ENCODE peak calls at places on chromosomes 1 and 21, in six cellular contexts. V is psoas muscle, F is GM23338, Y is AG04450, B is pancreas, O is body of pancreas. N is an unnamed sample.

GRCh38 chr1:243268284-243268653 is 12.4 kb downstream of the SDCCAG8 start:
- DNase-seq in F (no peak), O (no peak), Y (peak; percentile 65), B (no peak), V (no peak), N (no peak)

GRCh38 chr1:3477241-3478109 is 23.0 kb downstream of the ARHGEF16 start:
- DNase-seq in Y (no peak), F (no peak), O (no peak), V (no peak), B (no peak), N (no peak)

GRCh38 chr1:247387500-247387899 is 28.5 kb upstream of the NLRP3 start:
- DNase-seq in V (no peak), F (peak; percentile 24), O (no peak), B (no peak), Y (no peak), N (no peak)

GRCh38 chr1:119878171-119878570 is 18.1 kb downstream of the ADAM30 start:
- DNase-seq in V (no peak), B (no peak), Y (no peak), O (no peak), F (no peak), N (no peak)

GRCh38 chr1:15574741-15575140 is 10.1 kb downstream of the AGMAT start:
- DNase-seq in V (no peak), Y (no peak), O (no peak), B (no peak), F (no peak), N (no peak)

GRCh38 chr1:219812491-219813221 is 115.7 kb downstream of the SLC30A10 start:
- DNase-seq in O (peak; percentile 53), F (peak; percentile 91), B (no peak), V (no peak), Y (peak; percentile 54), N (peak; percentile 35)

GRCh38 chr1:159444507-159444906 is 5.0 kb downstream of the OR10J1 start:
- DNase-seq in O (no peak), B (no peak), F (no peak), V (no peak), Y (no peak), N (no peak)

GRCh38 chr1:21245688-21246229 is 44.5 kb downstream of the ECE1 start:
- DNase-seq in B (no peak), V (no peak), Y (no peak), O (no peak), F (no peak), N (no peak)

GRCh38 chr1:160135051-160135592 is 16.3 kb upstream of the ATP1A4 start:
- DNase-seq in Y (no peak), O (no peak), F (no peak), B (peak; percentile 30), V (no peak), N (no peak)

GRCh38 chr21:26147535-26147934 is 23.0 kb downstream of the APP start:
- DNase-seq in Y (no peak), B (no peak), F (no peak), V (no peak), O (no peak), N (no peak)

GRCh38 chr1:234499119-234500039 is 20.4 kb upstream of the TARBP1 start:
- DNase-seq in Y (peak; percentile 69), O (peak; percentile 95), F (peak; percentile 93), V (peak; percentile 95), B (peak; percentile 95), N (peak; percentile 87)
- H3K27ac ChIP-seq in Y (peak overlapping the region; percentile 93), O (peak overlapping the region; percentile 76), F (no peak overlapping the region), V (peak overlapping the region; percentile 95), B (peak overlapping the region; percentile 52), N (peak overlapping the region; percentile 34)

DNA sequence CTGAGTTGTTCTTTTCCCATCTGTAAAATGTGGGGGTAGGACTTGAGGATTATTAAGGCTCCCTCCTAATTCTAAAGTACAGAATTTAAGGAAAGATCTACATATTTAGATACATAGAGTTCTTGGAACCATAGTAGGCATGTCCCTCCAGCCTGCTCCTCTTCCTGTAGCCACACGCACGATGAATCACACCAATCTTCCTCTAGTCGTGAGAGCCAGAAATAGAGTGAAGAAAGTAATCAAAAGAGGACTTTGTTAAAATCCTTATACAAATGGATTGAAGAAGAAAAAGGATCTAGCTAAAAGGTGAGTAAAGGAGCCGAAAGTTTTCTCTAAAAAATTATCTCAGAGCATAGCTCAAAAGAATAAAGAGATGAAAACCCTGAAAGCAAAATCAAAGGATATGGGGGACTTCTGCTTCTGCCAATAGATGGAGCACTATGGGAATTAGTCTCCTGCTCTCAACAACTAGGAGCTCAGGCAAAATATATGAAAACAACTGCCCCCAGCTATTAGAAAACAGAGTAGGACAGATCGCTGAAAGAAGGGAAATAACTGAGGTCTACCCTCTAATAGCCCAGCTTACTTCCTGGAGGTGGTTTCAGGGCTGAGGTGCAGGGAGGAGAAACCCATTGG is 8.5 kb downstream of the C1orf141 start:
- DNase-seq in B (no peak), Y (no peak), F (peak; percentile 22), V (no peak), O (no peak), N (no peak)
- TF ChIP-seq CTCF in B (no peak), Y (peak; percentile 35), F (peak; percentile 40), V (no peak), O (no peak), N (no peak)

GRCh38 chr1:192808588-192809285 is at the start of gene RGS2:
- DNase-seq in O (peak; percentile 94), B (peak; percentile 97), F (peak; percentile 96), Y (peak; percentile 92), V (peak; percentile 93), N (peak; percentile 95)

GRCh38 chr1:192811594-192812239 is 2.9 kb downstream of the RGS2 start:
- DNase-seq in Y (no peak), F (no peak), V (no peak), B (no peak), O (no peak), N (no peak)

GRCh38 chr1:192812420-192813209 is 3.8 kb downstream of the RGS2 start:
- DNase-seq in O (no peak), Y (no peak), F (no peak), V (no peak), B (no peak), N (no peak)

GRCh38 chr1:192809286-192810252 is 730 bp downstream of the RGS2 start:
- DNase-seq in V (peak; percentile 55), F (peak; percentile 60), Y (no peak), O (peak; percentile 54), B (no peak), N (peak; percentile 81)

GRCh38 chr1:192810253-192810880 is 1.5 kb downstream of the RGS2 start:
- DNase-seq in F (no peak), Y (peak; percentile 54), B (no peak), O (no peak), V (no peak), N (peak; percentile 37)
- H3K4me3 ChIP-seq in F (peak overlapping the region; percentile 93), Y (peak overlapping the region; percentile 93), B (peak overlapping the region; percentile 60), O (no peak overlapping the region), V (peak overlapping the region; percentile 13), N (peak overlapping the region; percentile 71)

GRCh38 chr1:9248341-9249262 is 14.0 kb downstream of the H6PD start:
- DNase-seq in F (no peak), B (no peak), Y (no peak), O (peak; percentile 3), V (no peak), N (no peak)
- H3K27ac ChIP-seq in F (no peak overlapping the region), B (no peak overlapping the region), Y (no peak overlapping the region), O (peak overlapping the region; percentile 80), V (peak overlapping the region; percentile 90), N (peak overlapping the region; percentile 84)

DNA sequence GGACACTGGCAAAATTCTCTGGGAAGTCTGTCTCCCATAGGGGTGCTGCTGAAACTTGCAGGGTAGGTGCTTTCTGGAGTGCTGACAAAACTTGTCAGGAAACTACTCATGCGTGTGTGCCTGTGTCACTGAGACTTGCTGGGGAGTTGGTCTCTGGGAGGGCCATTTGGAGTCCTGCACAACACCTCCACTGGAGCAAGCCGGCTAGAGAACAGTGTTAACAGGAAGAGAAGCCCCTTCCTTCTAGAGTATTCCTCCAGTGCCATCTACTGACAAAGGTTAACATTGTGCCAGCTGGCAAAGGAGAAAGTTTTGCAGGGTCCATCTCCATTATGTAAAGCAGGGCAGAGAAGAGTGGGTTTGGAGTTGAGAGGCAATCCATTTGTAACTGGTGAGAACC is 30.0 kb downstream of the ZMYM4 start:
- DNase-seq in V (peak; percentile 41), F (peak; percentile 77), Y (no peak), B (no peak), O (peak; percentile 31), N (peak; percentile 31)
- TF ChIP-seq CTCF in V (peak; percentile 39), F (peak; percentile 72), Y (peak; percentile 53), B (peak; percentile 15), O (peak; percentile 48), N (peak; percentile 43)

GRCh38 chr21:31135536-31136184 is 97.4 kb upstream of the KRTAP19-8 start:
- DNase-seq in V (no peak), F (no peak), Y (no peak), B (no peak), O (no peak), N (no peak)
- H3K4me3 ChIP-seq in V (no peak overlapping the region), F (no peak overlapping the region), Y (no peak overlapping the region), B (no peak overlapping the region), O (no peak overlapping the region), N (no peak overlapping the region)

DNA sequence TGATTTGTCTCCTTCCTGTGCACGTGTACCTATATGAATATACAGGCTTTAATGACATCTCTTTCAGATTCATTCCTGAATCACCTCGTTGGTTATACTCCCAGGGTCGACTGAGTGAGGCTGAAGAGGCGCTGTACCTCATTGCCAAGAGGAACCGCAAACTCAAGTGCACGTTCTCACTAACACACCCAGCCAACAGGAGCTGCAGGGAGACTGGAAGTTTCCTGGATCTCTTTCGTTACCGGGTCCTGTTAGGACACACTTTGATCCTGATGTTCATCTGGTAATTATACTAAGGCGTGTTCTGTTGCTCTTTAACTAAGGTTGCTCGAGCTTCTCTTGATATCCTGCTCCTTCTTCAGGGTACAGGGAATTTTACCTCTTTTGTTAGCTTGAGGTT is 55.0 kb downstream of the SLC22A15 start:
- DNase-seq in O (no peak), F (no peak), V (no peak), Y (no peak), B (no peak), N (no peak)
- H3K27ac ChIP-seq in O (no peak overlapping the region), F (no peak overlapping the region), V (no peak overlapping the region), Y (no peak overlapping the region), B (no peak overlapping the region), N (no peak overlapping the region)

GRCh38 chr1:106975944-106976343 is 80.5 kb upstream of the PRMT6 start:
- DNase-seq in B (no peak), V (no peak), O (no peak), F (peak; percentile 68), Y (no peak), N (no peak)
- TF ChIP-seq CTCF in B (no peak), V (no peak), O (no peak), F (peak; percentile 73), Y (no peak), N (no peak)

DNA sequence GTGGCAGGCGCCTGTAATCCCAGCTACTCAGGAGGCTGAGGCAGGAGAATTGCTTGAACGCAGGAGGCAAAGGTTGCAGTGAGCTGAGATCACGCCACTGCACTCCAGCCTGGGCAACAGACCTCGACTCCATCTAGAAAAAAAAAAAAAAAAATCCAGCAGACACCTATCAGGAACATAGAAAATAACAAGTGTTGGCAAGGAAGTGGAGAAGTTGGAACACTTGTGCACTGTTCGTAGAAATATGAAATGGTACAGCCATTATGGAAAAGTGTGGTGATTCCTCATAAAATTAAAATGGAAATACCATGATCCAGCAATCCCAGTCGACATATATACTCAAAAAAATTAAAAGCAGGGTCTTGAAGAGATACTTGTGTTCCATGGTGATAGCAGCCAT is 12.0 kb upstream of the C1orf162 start:
- DNase-seq in O (no peak), V (no peak), B (no peak), Y (no peak), F (no peak), N (no peak)
- H3K4me3 ChIP-seq in O (no peak overlapping the region), V (no peak overlapping the region), B (no peak overlapping the region), Y (no peak overlapping the region), F (no peak overlapping the region), N (no peak overlapping the region)

N was measured in adrenal gland.